ENCODE peak calls at places on chromosome 1, in four cellular contexts. Z, Y, U and P are unnamed samples.

GRCh38 chr1:22388666-22389455 is 62.8 kb upstream of the ZBTB40 start:
- DNase-seq in Z (no peak), U (no peak), Y (no peak), P (no peak)

GRCh38 chr1:155652951-155653350 is 35.6 kb downstream of the YY1AP1 start:
- DNase-seq in Z (no peak), U (no peak), Y (no peak), P (no peak)

GRCh38 chr1:30845237-30845636 is 63.3 kb downstream of the SDC3 start:
- DNase-seq in Y (no peak), U (no peak), Z (no peak), P (no peak)

GRCh38 chr1:205062319-205062718 is 19.3 kb downstream of the CNTN2 start:
- DNase-seq in Y (no peak), U (no peak), Z (no peak), P (no peak)

GRCh38 chr1:183953031-183953430 is 84.5 kb downstream of the COLGALT2 start:
- DNase-seq in Z (no peak), U (no peak), Y (no peak), P (no peak)

GRCh38 chr1:6979003-6979577 is 193.8 kb downstream of the CAMTA1 start:
- DNase-seq in Z (no peak), Y (no peak), U (no peak), P (no peak)

GRCh38 chr1:119686661-119687060 is 25.1 kb upstream of the PHGDH start:
- DNase-seq in U (no peak), Z (no peak), Y (no peak), P (no peak)

GRCh38 chr1:16276302-16277020 is 39.5 kb upstream of the CPLANE2 start:
- DNase-seq in U (no peak), Y (no peak), Z (no peak), P (no peak)

GRCh38 chr1:46577671-46578070 is 26.2 kb upstream of the KNCN start:
- DNase-seq in Y (no peak), U (no peak), Z (no peak), P (no peak)

GRCh38 chr1:207040181-207040533 is 7.6 kb upstream of the C1orf116 start:
- DNase-seq in U (no peak), Z (no peak), Y (no peak), P (no peak)

GRCh38 chr1:204190212-204191211 is 5.8 kb downstream of the KISS1 start:
- DNase-seq in Y (no peak), Z (peak), U (no peak), P (no peak)

GRCh38 chr1:62281922-62282555 is 37.2 kb downstream of the KANK4 start:
- DNase-seq in Y (no peak), Z (no peak), U (no peak), P (no peak)

GRCh38 chr1:45802343-45803298 is 791 bp upstream of the MAST2 start:
- DNase-seq in Y (no peak), U (peak), Z (no peak), P (peak)

GRCh38 chr1:43639990-43640794 is 9.8 kb upstream of the KDM4A start:
- DNase-seq in U (no peak), Y (no peak), Z (no peak), P (peak)

GRCh38 chr1:224524679-224525078 is 90.1 kb upstream of the WDR26 start:
- DNase-seq in Z (no peak), Y (no peak), U (no peak), P (no peak)

GRCh38 chr1:226973898-226974543 is 33.9 kb downstream of the COQ8A start:
- DNase-seq in U (peak), Z (no peak), Y (no peak), P (peak)

GRCh38 chr1:9293512-9294439 is 1.1 kb downstream of the SPSB1 start:
- DNase-seq in U (no peak), Z (no peak), Y (peak), P (no peak)

GRCh38 chr1:84888753-84889152 is 4.3 kb downstream of the LPAR3 start:
- DNase-seq in Z (no peak), Y (peak), U (no peak), P (no peak)

GRCh38 chr1:153957744-153958110 is 685 bp downstream of the CRTC2 start:
- DNase-seq in U (no peak), Z (peak), Y (peak), P (peak)

GRCh38 chr1:47996406-47997226 is 569 bp downstream of the TRABD2B start:
- DNase-seq in Z (no peak), U (no peak), Y (no peak), P (peak)

DNA sequence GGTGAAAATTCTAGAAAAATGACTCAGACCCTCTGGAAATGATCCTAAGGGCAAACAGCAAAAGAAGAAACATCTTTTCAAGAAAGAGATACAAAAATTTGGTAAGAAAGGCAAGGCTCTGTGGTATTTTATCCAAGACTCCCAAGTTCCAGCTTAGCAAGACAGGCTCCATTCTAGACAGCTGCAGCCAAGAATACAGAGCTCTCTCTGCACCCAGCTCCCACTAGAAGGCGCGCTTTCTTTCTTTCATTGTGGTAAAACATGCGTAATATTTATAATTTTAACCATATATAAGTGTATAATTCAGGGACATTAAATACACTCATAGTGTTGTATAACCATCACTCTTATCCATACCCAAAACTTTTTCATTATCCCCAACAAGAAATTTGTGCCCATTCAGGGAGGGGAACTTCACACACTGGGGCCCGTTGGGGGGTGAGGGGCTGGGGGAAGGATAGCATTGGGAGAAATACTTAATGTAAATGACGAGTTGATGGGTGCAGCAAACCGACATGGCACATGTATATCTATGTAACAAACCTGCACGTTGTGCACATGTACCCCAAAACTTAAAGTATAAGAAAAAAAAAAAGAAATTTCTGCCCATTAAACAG is 2.2 kb upstream of the HFM1 start:
- DNase-seq in Y (no peak), U (no peak), Z (no peak), P (no peak)
- TF ChIP-seq CTCF in Y (no peak), U (no peak), Z (no peak), P (no peak)

GRCh38 chr1:12573015-12573825 is 44.8 kb downstream of the DHRS3 start:
- DNase-seq in U (no peak), Y (no peak), Z (no peak), P (no peak)
- H3K27ac ChIP-seq in U (peak), Y (no peak), Z (no peak), P (no peak)

DNA sequence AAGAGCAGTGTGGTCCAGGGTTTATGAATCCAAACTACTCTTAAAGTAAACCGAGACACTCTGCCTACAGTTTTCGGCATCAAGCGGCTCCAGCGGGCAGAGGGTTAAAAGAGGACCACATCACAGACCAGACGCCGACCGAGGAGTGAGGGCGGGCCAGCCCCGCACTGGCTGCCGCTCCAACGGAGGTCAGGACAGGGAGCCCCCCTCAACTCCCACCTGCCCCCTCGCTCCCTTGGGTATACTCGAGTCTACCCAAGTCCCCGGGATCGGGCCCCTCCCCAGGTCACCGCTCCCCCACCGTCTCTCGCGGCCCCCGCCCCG is 326 bp downstream of the ARNT start:
- DNase-seq in U (peak), Z (no peak), Y (no peak), P (peak)
- TF ChIP-seq CTCF in U (no peak), Z (no peak), Y (no peak), P (no peak)

GRCh38 chr1:27010226-27010994 is 2.2 kb downstream of the TENT5B start:
- DNase-seq in U (no peak), Z (no peak), Y (no peak), P (no peak)
- H3K27ac ChIP-seq in U (peak), Z (no peak), Y (no peak), P (no peak)